ENCODE peak calls at places on chromosomes 16 and 17, in nine cellular contexts. I is astrocyte of the spinal cord; E is C1 segment of cervical spinal cord; J is T47D; K is WTC11; B is stimulated activated CD4-positive, alpha-beta T cell treated with anti-CD3 and anti-CD28 coated beads, Interleukin-1b, Interleukin-23, amount 100 ng/mL, for 1 hour; U is left lung; C is effector memory CD8-positive, alpha-beta T cell; O is activated CD4-positive, alpha-beta T cell treated with anti-CD3 and anti-CD28 coated beads, Interleukin-2, amount 10 ng/mL, durations not matched to agents 7 days and 5 days. A is an unnamed sample.

GRCh38 chr16:68427649-68428303 is 20.5 kb downstream of the SMPD3 start:
- DNase-seq in I (no peak), E (no peak), J (no peak), K (no peak), B (no peak), U (no peak), C (no peak), O (no peak), A (no peak)

GRCh38 chr17:43732961-43733360 is 25.6 kb downstream of the SOST start:
- DNase-seq in I (peak), E (no peak), J (no peak), K (no peak), B (no peak), U (no peak), C (no peak), O (no peak), A (peak)

GRCh38 chr16:22192261-22193133 is 13.6 kb upstream of the EEF2K start:
- DNase-seq in I (peak), E (peak), J (no peak), K (no peak), B (peak), U (peak), C (peak), O (peak), A (no peak)

GRCh38 chr16:54750249-54750648 is 180.4 kb upstream of the IRX5 start:
- DNase-seq in I (no peak), E (no peak), J (no peak), K (no peak), B (no peak), U (no peak), C (no peak), O (no peak), A (no peak)

GRCh38 chr17:72175263-72175662 is 54.4 kb downstream of the SOX9 start:
- DNase-seq in I (no peak), E (no peak), J (no peak), K (no peak), B (no peak), U (no peak), C (no peak), O (no peak), A (no peak)

GRCh38 chr17:68033636-68034451 is 1.7 kb upstream of the KPNA2 start:
- DNase-seq in I (peak), E (no peak), J (no peak), K (peak), B (no peak), U (no peak), C (no peak), O (no peak), A (peak)

GRCh38 chr16:8767176-8767575 is 30.3 kb downstream of the TMEM186 start:
- DNase-seq in I (no peak), E (no peak), J (no peak), K (no peak), B (no peak), U (no peak), C (no peak), O (no peak), A (no peak)

GRCh38 chr16:85601730-85602401 is 11.3 kb upstream of the GSE1 start:
- DNase-seq in I (no peak), E (peak), J (no peak), K (no peak), B (no peak), U (no peak), C (no peak), O (no peak), A (peak)

GRCh38 chr17:47742319-47743181 is 9.5 kb downstream of the TBX21 start:
- DNase-seq in I (no peak), E (no peak), J (no peak), K (peak), B (no peak), U (no peak), C (no peak), O (peak), A (peak)

GRCh38 chr17:4679652-4680051 is 24.3 kb downstream of the PELP1 start:
- DNase-seq in I (peak), E (no peak), J (no peak), K (no peak), B (no peak), U (peak), C (no peak), O (no peak), A (peak)

GRCh38 chr17:7558544-7559306 is at the start of gene TNFSF13:
- DNase-seq in I (no peak), E (peak), J (no peak), K (no peak), B (no peak), U (peak), C (no peak), O (no peak), A (no peak)

GRCh38 chr17:40310882-40311391 is 2.0 kb downstream of the RARA start:
- DNase-seq in I (no peak), E (no peak), J (no peak), K (no peak), B (no peak), U (no peak), C (no peak), O (no peak), A (no peak)